ENCODE peak calls at places on chromosome X, in nine cellular contexts. L is adipocyte; O is naive thymus-derived CD8-positive, alpha-beta T cell; B is cardiac muscle cell; C is renal cortical epithelial cell; W is HCT116; A is NCI-H1092; E is dorsolateral prefrontal cortex; X is AG04449. D is an unnamed sample.

GRCh38 chrX:69153060-69153730 is 12.1 kb downstream of the PJA1 start:
- DNase-seq in B (peak; percentile 86), X (no peak), L (no peak), O (no peak), C (no peak), E (peak; percentile 75), W (no peak), A (no peak), D (peak; percentile 68)

GRCh38 chrX:71493111-71493613 is 39.7 kb upstream of the OGT start:
- DNase-seq in B (peak; percentile 51), E (no peak), L (no peak), W (no peak), A (no peak), O (no peak), X (no peak), C (peak; percentile 19), D (peak; percentile 64)

GRCh38 chrX:118521435-118521834 is 25.8 kb downstream of the DOCK11 start:
- DNase-seq in A (no peak), L (peak; percentile 81), C (peak; percentile 22), X (no peak), W (no peak), E (no peak), O (no peak), B (peak; percentile 63), D (peak; percentile 78)

GRCh38 chrX:97326456-97326855 is 442.7 kb downstream of the RPA4 start:
- DNase-seq in B (no peak), L (no peak), E (no peak), C (peak; percentile 25), W (no peak), A (no peak), O (no peak), X (no peak), D (peak; percentile 10)

GRCh38 chrX:15913161-15913560 is 58.5 kb upstream of the AP1S2 start:
- DNase-seq in A (no peak), L (no peak), C (no peak), O (no peak), X (no peak), E (no peak), B (no peak), W (no peak), D (no peak)

GRCh38 chrX:150768132-150768485 is 74.9 kb downstream of the MTMR1 start:
- DNase-seq in L (no peak), W (no peak), O (no peak), B (peak; percentile 80), C (no peak), A (no peak), E (no peak), X (no peak), D (peak; percentile 96)

GRCh38 chrX:44022964-44023363 is 49.8 kb upstream of the NDP start:
- DNase-seq in W (no peak), O (no peak), C (no peak), B (no peak), E (no peak), A (no peak), L (no peak), X (no peak), D (no peak)

GRCh38 chrX:103847174-103847870 is 15.3 kb upstream of the RAB9B start:
- DNase-seq in E (no peak), L (peak; percentile 47), A (no peak), O (no peak), B (peak; percentile 36), C (peak; percentile 23), W (no peak), X (no peak), D (peak; percentile 29)

GRCh38 chrX:36963852-36964251 is 44.3 kb upstream of the FAM47C start:
- DNase-seq in B (no peak), L (peak; percentile 1), A (no peak), E (no peak), C (no peak), O (no peak), W (no peak), X (no peak), D (no peak)

GRCh38 chrX:147570483-147570882 is 341.2 kb upstream of the FMR1 start:
- DNase-seq in A (no peak), E (no peak), X (no peak), B (no peak), C (no peak), L (no peak), W (no peak), O (no peak), D (no peak)

D was measured in amniotic epithelial cell.